ENCODE peak calls at places on chromosomes 4 and X, in seven cellular contexts. U is T-helper 9 cell; N is activated CD4-positive, alpha-beta T cell treated with anti-CD3 and anti-CD28 coated beads, Interleukin-2, amount 10 ng/mL, durations not matched to agents 7 days and 5 days; P is stromal cell of bone marrow; B is AG08396; I is SJSA1; Q is T follicular helper cell. L is an unnamed sample.

GRCh38 chrX:37785569-37785968 is 5.7 kb downstream of the CYBB start:
- DNase-seq in P (no peak), I (no peak), B (no peak), Q (no peak), U (no peak), N (no peak), L (no peak)

GRCh38 chrX:36950495-36951253 is 57.5 kb upstream of the FAM47C start:
- DNase-seq in N (no peak), I (no peak), U (no peak), B (no peak), Q (no peak), P (no peak), L (no peak)

GRCh38 chr4:14640476-14640875 is 361.8 kb upstream of the CPEB2 start:
- DNase-seq in N (no peak), U (no peak), P (no peak), B (no peak), I (no peak), Q (no peak), L (no peak)

GRCh38 chr4:78566834-78567501 is 15.4 kb downstream of the ANXA3 start:
- DNase-seq in P (no peak), N (no peak), I (no peak), U (no peak), B (no peak), Q (no peak), L (no peak)

GRCh38 chrX:41481264-41482109 is 34.3 kb downstream of the NYX start:
- DNase-seq in N (peak; percentile 6), B (no peak), P (no peak), U (no peak), Q (no peak), I (peak; percentile 45), L (peak; percentile 25)

GRCh38 chr4:139555705-139556070 is 331 bp downstream of the SETD7 start:
- DNase-seq in B (peak; percentile 61), I (peak; percentile 42), Q (no peak), U (no peak), N (no peak), P (no peak), L (peak; percentile 56)

GRCh38 chr4:77151246-77151645 is 5.8 kb upstream of the CCNG2 start:
- DNase-seq in B (no peak), P (no peak), Q (no peak), N (no peak), I (no peak), U (no peak), L (no peak)

GRCh38 chrX:115894087-115894486 is 276.5 kb upstream of the AGTR2 start:
- DNase-seq in Q (no peak), U (no peak), P (no peak), N (no peak), B (peak; percentile 48), I (no peak), L (no peak)

GRCh38 chr4:26058537-26058936 is 144.5 kb downstream of the SMIM20 start:
- DNase-seq in Q (no peak), P (no peak), I (no peak), B (no peak), U (no peak), N (no peak), L (no peak)

GRCh38 chr4:161937596-161937995 is 226.2 kb downstream of the FSTL5 start:
- DNase-seq in N (no peak), P (no peak), I (no peak), U (no peak), Q (no peak), B (no peak), L (no peak)

GRCh38 chr4:158229768-158230167 is 19.5 kb downstream of the TMEM144 start:
- DNase-seq in Q (no peak), P (no peak), B (no peak), N (no peak), U (no peak), I (no peak), L (no peak)

GRCh38 chr4:88792268-88792781 is 94.7 kb upstream of the NAP1L5 start:
- DNase-seq in U (no peak), N (no peak), B (peak; percentile 52), P (peak; percentile 59), I (no peak), Q (no peak), L (peak; percentile 40)

GRCh38 chr4:139530833-139531427 is 25.1 kb downstream of the SETD7 start:
- DNase-seq in P (no peak), B (peak; percentile 64), U (peak; percentile 53), Q (peak; percentile 37), N (peak; percentile 70), I (peak; percentile 54), L (peak; percentile 64)

GRCh38 chr4:56723201-56723605 is 42.1 kb upstream of the HOPX start:
- DNase-seq in U (no peak), N (peak; percentile 8), B (no peak), Q (no peak), I (no peak), P (no peak), L (no peak)

GRCh38 chrX:40244980-40245379 is 147.2 kb upstream of the BCOR start:
- DNase-seq in I (no peak), U (no peak), B (no peak), N (peak; percentile 16), Q (no peak), P (no peak), L (no peak)

GRCh38 chrX:49108641-49109040 is 14.9 kb downstream of the GPKOW start:
- DNase-seq in U (no peak), I (no peak), B (no peak), Q (no peak), P (no peak), N (no peak), L (no peak)

GRCh38 chr4:5828005-5828391 is 64.9 kb downstream of the CRMP1 start:
- DNase-seq in N (no peak), I (no peak), U (no peak), Q (no peak), P (no peak), B (no peak), L (no peak)

GRCh38 chr4:116015062-116015461 is 901.6 kb upstream of the NDST4 start:
- DNase-seq in I (no peak), P (no peak), N (no peak), B (no peak), Q (no peak), U (no peak), L (no peak)

GRCh38 chr4:18815081-18815778 is 793.7 kb upstream of the LCORL start:
- DNase-seq in P (no peak), U (no peak), Q (no peak), B (no peak), N (no peak), I (no peak), L (no peak)

GRCh38 chr4:26088433-26088928 is 174.5 kb downstream of the SMIM20 start:
- DNase-seq in B (peak; percentile 18), I (no peak), Q (no peak), U (peak; percentile 2), P (peak; percentile 94), N (no peak), L (peak; percentile 49)

GRCh38 chr4:168503652-168504362 is 7.0 kb downstream of the PALLD start:
- DNase-seq in B (no peak), Q (no peak), I (no peak), P (no peak), U (no peak), N (no peak), L (no peak)

GRCh38 chr4:168743576-168743975 is 246.7 kb downstream of the PALLD start:
- DNase-seq in P (no peak), I (peak; percentile 69), N (no peak), B (no peak), Q (no peak), U (no peak), L (no peak)

GRCh38 chr4:123826896-123827295 is 430.3 kb downstream of the SPRY1 start:
- DNase-seq in Q (no peak), P (no peak), I (peak; percentile 47), N (no peak), U (no peak), B (no peak), L (no peak)

GRCh38 chrX:47560179-47560830 is 700 bp upstream of the ARAF start:
- DNase-seq in P (no peak), B (no peak), N (no peak), Q (no peak), I (no peak), U (no peak), L (no peak)

GRCh38 chr4:174365018-174365587 is 81.4 kb downstream of the CEP44 start:
- DNase-seq in N (peak; percentile 31), U (no peak), I (no peak), Q (no peak), P (peak; percentile 40), B (peak; percentile 15), L (peak; percentile 39)

GRCh38 chrX:134836497-134836968 is 154.3 kb upstream of the SMIM10 start:
- DNase-seq in N (no peak), U (no peak), P (no peak), B (peak; percentile 27), I (no peak), Q (no peak), L (no peak)

GRCh38 chrX:96430756-96431455 is 253.7 kb upstream of the DIAPH2 start:
- DNase-seq in Q (no peak), U (no peak), B (no peak), I (no peak), N (no peak), P (no peak), L (no peak)

GRCh38 chrX:117713411-117713810 is 403.2 kb downstream of the KLHL13 start:
- DNase-seq in P (no peak), I (no peak), N (no peak), U (no peak), Q (no peak), B (no peak), L (no peak)

GRCh38 chrX:55619547-55619946 is 3.7 kb upstream of the FOXR2 start:
- DNase-seq in P (no peak), I (no peak), Q (no peak), B (no peak), U (no peak), N (no peak), L (no peak)

GRCh38 chrX:128653524-128653923 is 601.3 kb upstream of the ACTRT1 start:
- DNase-seq in N (no peak), B (no peak), P (no peak), U (no peak), I (no peak), Q (no peak), L (no peak)

GRCh38 chr4:138611721-138612120 is 369.6 kb upstream of the SLC7A11 start:
- DNase-seq in N (no peak), Q (no peak), P (no peak), B (no peak), U (no peak), I (no peak), L (no peak)

GRCh38 chr4:154836513-154836912 is 55.4 kb downstream of the RBM46 start:
- DNase-seq in P (no peak), Q (no peak), U (no peak), B (no peak), N (no peak), I (no peak), L (no peak)

GRCh38 chrX:128698528-128698927 is 646.3 kb upstream of the ACTRT1 start:
- DNase-seq in I (no peak), U (no peak), Q (no peak), B (no peak), N (no peak), P (no peak), L (no peak)

L was measured in AG20443.